ENCODE peak calls at places on chromosomes 4 and X, in five cellular contexts. M is NCI-H510A treated with DMSO at 0.1 percent for 48 hours, T is midbrain, J is AG08396, X is GM04504. B is an unnamed sample.

GRCh38 chrX:130645955-130646583 is 244.3 kb downstream of the RBMX2 start:
- DNase-seq in M (no peak), T (no peak), J (no peak), X (no peak), B (peak; percentile 2)

GRCh38 chrX:130909469-130910136 is 6.6 kb upstream of the ENOX2 start:
- DNase-seq in M (no peak), T (no peak), J (no peak), X (no peak), B (peak; percentile 34)

GRCh38 chr4:118180776-118181175 is 146.5 kb downstream of the NDST3 start:
- DNase-seq in M (no peak), T (no peak), J (no peak), X (no peak), B (peak; percentile 33)

GRCh38 chr4:112109455-112110425 is 35.5 kb upstream of the FAM241A start:
- DNase-seq in M (no peak), T (no peak), J (no peak), X (no peak), B (peak; percentile 51)

GRCh38 chrX:22575161-22575845 is 302.6 kb downstream of the CBLL2 start:
- DNase-seq in M (no peak), T (no peak), J (no peak), X (peak; percentile 5), B (peak; percentile 12)

GRCh38 chr4:96519291-96519690 is 679.4 kb downstream of the PDHA2 start:
- DNase-seq in M (no peak), T (no peak), J (no peak), X (no peak), B (peak; percentile 18)

GRCh38 chrX:95764972-95765451 is 919.6 kb upstream of the DIAPH2 start:
- DNase-seq in M (peak; percentile 50), T (peak; percentile 38), J (peak; percentile 17), X (peak; percentile 8), B (peak; percentile 1)

GRCh38 chr4:108081251-108081650 is 87.5 kb downstream of the LEF1 start:
- DNase-seq in M (no peak), T (no peak), J (no peak), X (no peak), B (no peak)

GRCh38 chr4:73404042-73404441 is at the start of gene ALB:
- DNase-seq in M (no peak), T (no peak), J (no peak), X (no peak), B (no peak)

GRCh38 chr4:8768357-8768999 is 103.2 kb downstream of the HMX1 start:
- DNase-seq in M (no peak), T (no peak), J (no peak), X (no peak), B (no peak)

GRCh38 chrX:125004799-125005198 is 314.9 kb upstream of the TEX13C start:
- DNase-seq in M (no peak), T (no peak), J (no peak), X (no peak), B (no peak)

B was measured in fibroblast of lung.